ENCODE peak calls at places on chromosomes 3 and 15, in seven cellular contexts. K is transverse colon; S is cardiac muscle cell; R is RWPE2; P is adipocyte; E is BE2C; W is CD8-positive, alpha-beta memory T cell. F is an unnamed sample.

GRCh38 chr15:71807125-71807629 is 3.2 kb upstream of the NR2E3 start:
- DNase-seq in R (no peak), P (peak; percentile 11), W (no peak), S (no peak), K (no peak), E (peak; percentile 45), F (no peak)

GRCh38 chr3:37622999-37623883 is 238.4 kb upstream of the CTDSPL start:
- DNase-seq in P (no peak), E (no peak), S (no peak), K (no peak), R (no peak), W (no peak), F (no peak)

GRCh38 chr15:48424076-48424475 is 92.8 kb downstream of the DUT start:
- DNase-seq in S (no peak), R (no peak), E (no peak), K (no peak), P (peak; percentile 73), W (no peak), F (no peak)

GRCh38 chr3:188208751-188209433 is 54.9 kb downstream of the LPP start:
- DNase-seq in S (no peak), E (no peak), P (peak; percentile 46), W (no peak), K (no peak), R (no peak), F (no peak)

GRCh38 chr3:113167929-113168771 is 43.2 kb upstream of the BOC start:
- DNase-seq in P (no peak), W (no peak), E (no peak), R (no peak), K (no peak), S (no peak), F (no peak)

GRCh38 chr15:31279221-31280036 is 47.2 kb upstream of the KLF13 start:
- DNase-seq in W (no peak), R (peak; percentile 52), K (peak; percentile 11), S (no peak), E (no peak), P (no peak), F (no peak)

GRCh38 chr15:59791646-59792208 is 102.6 kb upstream of the BNIP2 start:
- DNase-seq in P (no peak), K (no peak), S (no peak), W (no peak), R (no peak), E (peak; percentile 64), F (no peak)

GRCh38 chr15:62853833-62854210 is 188.7 kb upstream of the TPM1 start:
- DNase-seq in P (no peak), R (no peak), W (no peak), E (no peak), S (peak; percentile 8), K (no peak), F (no peak)

GRCh38 chr15:62163847-62164499 is 1.1 kb downstream of the C2CD4B start:
- DNase-seq in E (peak; percentile 48), P (peak; percentile 10), R (no peak), S (no peak), W (no peak), K (peak; percentile 14), F (no peak)

GRCh38 chr15:95287774-95288173 is 1042.7 kb upstream of the NR2F2 start:
- DNase-seq in R (no peak), S (no peak), W (no peak), K (peak; percentile 20), E (no peak), P (no peak), F (no peak)

GRCh38 chr15:31306426-31307269 is 20.0 kb upstream of the KLF13 start:
- DNase-seq in S (no peak), W (no peak), E (no peak), P (no peak), R (peak; percentile 85), K (no peak), F (no peak)

GRCh38 chr3:172042136-172042535 is 2.8 kb downstream of the FNDC3B start:
- DNase-seq in W (no peak), K (no peak), P (peak; percentile 23), S (peak; percentile 54), E (no peak), R (no peak), F (no peak)
- H3K4me1 ChIP-seq in W (peaks cover 17% of the 10 kb centered on the region), K (peaks cover 41% of the 10 kb centered on the region), P (peaks cover 57% of the 10 kb centered on the region), S (peaks cover 49% of the 10 kb centered on the region), E (no peaks in the 10 kb centered on the region), R (peaks cover 44% of the 10 kb centered on the region), F (peaks cover 34% of the 10 kb centered on the region)

GRCh38 chr3:127214990-127215389 is 22.1 kb downstream of the PRR23E start:
- DNase-seq in P (no peak), K (no peak), S (peak; percentile 11), R (no peak), W (no peak), E (no peak), F (no peak)
- H3K4me1 ChIP-seq in P (peaks cover 8% of the 10 kb centered on the region), K (no peaks in the 10 kb centered on the region), S (no peaks in the 10 kb centered on the region), R (peaks cover 11% of the 10 kb centered on the region), W (no peaks in the 10 kb centered on the region), E (no peaks in the 10 kb centered on the region), F (no peaks in the 10 kb centered on the region)

GRCh38 chr3:58198804-58199203 is 12.0 kb downstream of the DNASE1L3 start:
- DNase-seq in E (no peak), K (no peak), R (no peak), W (no peak), P (no peak), S (peak; percentile 34), F (no peak)
- H3K4me1 ChIP-seq in E (no peaks in the 10 kb centered on the region), K (peaks cover 5% of the 10 kb centered on the region), R (peaks cover 4% of the 10 kb centered on the region), W (no peaks in the 10 kb centered on the region), P (peaks cover 7% of the 10 kb centered on the region), S (no peaks in the 10 kb centered on the region), F (no peaks in the 10 kb centered on the region)

DNA sequence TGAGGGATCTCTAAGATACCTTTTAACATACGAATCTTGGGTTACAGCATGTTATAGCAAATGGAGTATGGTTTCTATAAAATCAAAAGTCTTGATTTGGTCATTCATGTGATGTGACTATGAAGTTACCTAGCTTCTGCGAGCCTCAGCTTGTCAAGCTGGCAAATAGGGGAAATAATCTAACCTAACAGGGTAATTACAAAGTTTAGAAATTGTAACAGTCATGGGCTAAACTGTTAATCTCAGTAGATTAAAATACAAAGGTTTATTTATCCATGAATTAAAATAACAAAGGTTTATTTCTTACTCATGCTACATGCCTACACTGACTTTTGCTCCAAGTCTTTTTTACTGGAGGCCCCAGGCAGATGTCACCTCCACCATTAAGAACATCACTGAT is 359.1 kb downstream of the CLSTN2 start:
- DNase-seq in E (no peak), P (no peak), S (no peak), R (no peak), W (no peak), K (no peak), F (no peak)
- H3K4me1 ChIP-seq in E (no peaks in the 10 kb centered on the region), P (peaks cover 29% of the 10 kb centered on the region), S (no peaks in the 10 kb centered on the region), R (peaks cover 32% of the 10 kb centered on the region), W (no peaks in the 10 kb centered on the region), K (no peaks in the 10 kb centered on the region), F (no peaks in the 10 kb centered on the region)

DNA sequence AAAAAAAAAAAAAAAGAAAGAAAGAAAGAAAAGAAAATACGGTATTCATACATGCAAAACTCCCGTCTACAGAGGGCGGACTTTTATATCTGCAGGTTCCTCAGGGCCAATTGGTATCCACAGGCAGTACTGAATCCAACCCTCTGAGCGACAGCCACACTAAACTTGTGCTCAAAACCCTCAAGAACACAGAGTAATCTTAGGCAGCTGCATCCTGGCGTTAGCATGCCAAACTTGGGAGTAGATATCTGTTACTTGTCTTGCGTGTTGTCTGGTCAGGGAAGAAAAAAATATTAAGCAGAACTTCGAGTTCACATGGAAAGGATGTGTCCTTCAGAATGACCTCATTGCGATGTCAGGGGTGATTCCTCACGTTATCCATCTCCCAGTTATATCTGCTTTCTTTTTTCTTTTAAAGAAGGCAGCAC is 12.8 kb downstream of the SNAP23 start:
- DNase-seq in E (no peak), S (peak; percentile 67), R (no peak), W (no peak), K (no peak), P (no peak), F (no peak)
- H3K4me1 ChIP-seq in E (no peaks in the 10 kb centered on the region), S (peaks cover 8% of the 10 kb centered on the region), R (peaks cover 10% of the 10 kb centered on the region), W (no peaks in the 10 kb centered on the region), K (peaks cover 8% of the 10 kb centered on the region), P (peaks cover 34% of the 10 kb centered on the region), F (peaks cover 8% of the 10 kb centered on the region)

DNA sequence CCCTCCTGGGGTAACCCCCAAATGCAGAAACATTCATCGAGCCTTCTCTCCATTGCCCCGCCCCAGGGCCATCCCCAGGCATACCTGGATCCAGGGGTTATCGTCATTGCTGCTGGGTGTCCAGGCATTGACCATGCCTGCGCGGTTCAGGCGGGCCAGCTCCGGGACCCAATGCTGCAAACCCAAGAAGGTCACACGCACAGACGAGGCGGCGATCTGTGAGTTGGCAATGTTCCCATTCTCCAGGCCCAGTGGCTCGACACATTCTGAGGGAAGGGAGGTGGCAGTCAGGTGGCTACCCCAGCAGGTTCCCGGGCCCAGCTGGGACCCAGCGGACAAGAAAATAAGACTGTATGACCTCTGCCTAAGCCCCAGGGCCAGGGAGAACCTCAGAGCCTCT is 6.1 kb downstream of the MFGE8 start:
- DNase-seq in K (no peak), R (no peak), W (no peak), S (no peak), P (no peak), E (no peak), F (no peak)
- H3K4me1 ChIP-seq in K (no peaks in the 10 kb centered on the region), R (peaks cover 9% of the 10 kb centered on the region), W (peaks cover 37% of the 10 kb centered on the region), S (peaks cover 21% of the 10 kb centered on the region), P (peaks cover 43% of the 10 kb centered on the region), E (no peaks in the 10 kb centered on the region), F (peaks cover 43% of the 10 kb centered on the region)

GRCh38 chr15:63895787-63896218 is 62.1 kb upstream of the HERC1 start:
- DNase-seq in W (no peak), P (no peak), E (no peak), S (no peak), R (no peak), K (no peak), F (no peak)
- H3K4me1 ChIP-seq in W (peaks cover 80% of the 10 kb centered on the region), P (peaks cover 24% of the 10 kb centered on the region), E (no peaks in the 10 kb centered on the region), S (peaks cover 7% of the 10 kb centered on the region), R (no peaks in the 10 kb centered on the region), K (peaks cover 3% of the 10 kb centered on the region), F (peaks cover 63% of the 10 kb centered on the region)

DNA sequence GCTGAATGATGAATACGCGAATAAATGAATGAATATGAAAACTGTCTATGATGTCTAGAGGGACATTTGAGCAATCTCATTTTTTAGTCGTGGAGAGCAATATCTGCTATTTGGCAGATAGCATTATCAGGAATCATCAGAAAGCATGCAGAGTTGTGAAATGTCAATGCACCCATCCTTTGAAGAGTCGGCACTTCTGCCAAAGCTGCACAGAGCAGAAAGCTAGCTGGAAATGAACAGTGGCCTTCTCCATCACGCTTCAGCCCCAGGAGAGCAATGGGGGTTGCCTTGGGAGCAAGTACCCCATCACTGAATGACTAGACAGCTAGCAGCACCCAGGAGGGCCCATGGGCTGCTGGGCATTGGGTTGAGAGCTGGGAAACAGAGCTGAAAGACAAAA is 69.1 kb upstream of the PROK2 start:
- DNase-seq in W (no peak), P (no peak), R (no peak), E (no peak), K (no peak), S (no peak), F (no peak)
- H3K4me1 ChIP-seq in W (no peaks in the 10 kb centered on the region), P (peaks cover 20% of the 10 kb centered on the region), R (peaks cover 10% of the 10 kb centered on the region), E (peaks cover 6% of the 10 kb centered on the region), K (no peaks in the 10 kb centered on the region), S (no peaks in the 10 kb centered on the region), F (peaks cover 7% of the 10 kb centered on the region)

GRCh38 chr3:36197176-36197575 is 183.1 kb upstream of the STAC start:
- DNase-seq in W (no peak), R (no peak), P (no peak), K (no peak), S (no peak), E (no peak), F (no peak)
- H3K4me1 ChIP-seq in W (no peaks in the 10 kb centered on the region), R (no peaks in the 10 kb centered on the region), P (no peaks in the 10 kb centered on the region), K (no peaks in the 10 kb centered on the region), S (no peaks in the 10 kb centered on the region), E (no peaks in the 10 kb centered on the region), F (no peaks in the 10 kb centered on the region)

GRCh38 chr15:99902248-99902647 is 169.0 kb upstream of the LYSMD4 start:
- DNase-seq in R (no peak), P (no peak), K (no peak), W (no peak), S (no peak), E (no peak), F (no peak)
- H3K4me1 ChIP-seq in R (no peaks in the 10 kb centered on the region), P (no peaks in the 10 kb centered on the region), K (no peaks in the 10 kb centered on the region), W (no peaks in the 10 kb centered on the region), S (no peaks in the 10 kb centered on the region), E (no peaks in the 10 kb centered on the region), F (no peaks in the 10 kb centered on the region)

F was measured in CD4-positive, alpha-beta memory T cell.